ENCODE peak calls at places on chromosomes 13 and 19, in four cellular contexts. One of them, this sample, is unnamed.

GRCh38 chr19:8552810-8553209 is 24.4 kb downstream of the MYO1F start:
- DNase-seq in anterior cingulate cortex: no peak
- DNase-seq in activated T-cell treated with anti-CD3 and anti-CD28 coated beads, Interleukin-2, amount 50 U/mL, for 1 hour: no peak
- DNase-seq in AG09309: no peak
- DNase-seq in this sample: no peak

GRCh38 chr19:42279902-42280760 is 11.1 kb downstream of the CIC start:
- DNase-seq in anterior cingulate cortex: peak
- DNase-seq in activated T-cell treated with anti-CD3 and anti-CD28 coated beads, Interleukin-2, amount 50 U/mL, for 1 hour: peak
- DNase-seq in AG09309: peak
- DNase-seq in this sample: peak

GRCh38 chr19:1227313-1227626 is 10.5 kb downstream of the CBARP start:
- DNase-seq in anterior cingulate cortex: no peak
- DNase-seq in activated T-cell treated with anti-CD3 and anti-CD28 coated beads, Interleukin-2, amount 50 U/mL, for 1 hour: no peak
- DNase-seq in AG09309: no peak
- DNase-seq in this sample: no peak

GRCh38 chr13:63012016-63012415 is 1596.4 kb upstream of the PCDH20 start:
- DNase-seq in anterior cingulate cortex: no peak
- DNase-seq in activated T-cell treated with anti-CD3 and anti-CD28 coated beads, Interleukin-2, amount 50 U/mL, for 1 hour: no peak
- DNase-seq in AG09309: no peak
- DNase-seq in this sample: no peak

GRCh38 chr13:94550030-94550738 is 45.8 kb downstream of the TGDS start:
- DNase-seq in anterior cingulate cortex: no peak
- DNase-seq in activated T-cell treated with anti-CD3 and anti-CD28 coated beads, Interleukin-2, amount 50 U/mL, for 1 hour: no peak
- DNase-seq in AG09309: peak
- DNase-seq in this sample: no peak

GRCh38 chr13:26596458-26596857 is 39.0 kb downstream of the WASF3 start:
- DNase-seq in anterior cingulate cortex: no peak
- DNase-seq in activated T-cell treated with anti-CD3 and anti-CD28 coated beads, Interleukin-2, amount 50 U/mL, for 1 hour: no peak
- DNase-seq in AG09309: no peak
- DNase-seq in this sample: no peak

GRCh38 chr19:51166846-51167490 is 24.9 kb downstream of the SIGLEC7 start:
- DNase-seq in anterior cingulate cortex: no peak
- DNase-seq in activated T-cell treated with anti-CD3 and anti-CD28 coated beads, Interleukin-2, amount 50 U/mL, for 1 hour: no peak
- DNase-seq in AG09309: no peak
- DNase-seq in this sample: no peak

GRCh38 chr19:8304841-8305621 is 3.1 kb downstream of the CD320 start:
- DNase-seq in anterior cingulate cortex: no peak
- DNase-seq in activated T-cell treated with anti-CD3 and anti-CD28 coated beads, Interleukin-2, amount 50 U/mL, for 1 hour: peak
- DNase-seq in AG09309: no peak
- DNase-seq in this sample: peak

GRCh38 chr19:18593367-18594095 is 4.9 kb downstream of the REX1BD start:
- DNase-seq in anterior cingulate cortex: no peak
- DNase-seq in activated T-cell treated with anti-CD3 and anti-CD28 coated beads, Interleukin-2, amount 50 U/mL, for 1 hour: no peak
- DNase-seq in AG09309: no peak
- DNase-seq in this sample: no peak

GRCh38 chr13:70310720-70311119 is 202.5 kb upstream of the KLHL1 start:
- DNase-seq in anterior cingulate cortex: no peak
- DNase-seq in activated T-cell treated with anti-CD3 and anti-CD28 coated beads, Interleukin-2, amount 50 U/mL, for 1 hour: no peak
- DNase-seq in AG09309: no peak
- DNase-seq in this sample: no peak

GRCh38 chr19:43527860-43528622 is 1.0 kb upstream of the ETHE1 start:
- DNase-seq in anterior cingulate cortex: no peak
- DNase-seq in activated T-cell treated with anti-CD3 and anti-CD28 coated beads, Interleukin-2, amount 50 U/mL, for 1 hour: no peak
- DNase-seq in AG09309: no peak
- DNase-seq in this sample: peak

GRCh38 chr13:29743229-29743786 is 107.1 kb downstream of the UBL3 start:
- DNase-seq in anterior cingulate cortex: no peak
- DNase-seq in activated T-cell treated with anti-CD3 and anti-CD28 coated beads, Interleukin-2, amount 50 U/mL, for 1 hour: no peak
- DNase-seq in AG09309: peak
- DNase-seq in this sample: no peak